ENCODE peak calls at places on chromosomes 1 and 21, in four cellular contexts. W is IMR-90, M is breast epithelium, V is fibroblast of lung. R is an unnamed sample. For H3K4me1, the result is how much of the 10 kb centered on the place peaks cover.

GRCh38 chr1:46830665-46831322 is 31.9 kb downstream of the CYP4B1 start:
- DNase-seq in V (no peak), W (no peak), M (no peak), R (no peak)

GRCh38 chr21:31909772-31910470 is 37.1 kb downstream of the HUNK start:
- DNase-seq in V (no peak), W (no peak), M (no peak), R (no peak)

GRCh38 chr21:38804030-38804616 is 1.6 kb upstream of the ETS2 start:
- DNase-seq in M (no peak), V (peak), W (peak), R (no peak)

GRCh38 chr1:29626066-29626465 is 389.7 kb downstream of the PTPRU start:
- DNase-seq in W (no peak), M (no peak), V (no peak), R (no peak)

GRCh38 chr1:94559921-94560320 is 18.4 kb upstream of the F3 start:
- DNase-seq in M (no peak), V (no peak), W (no peak), R (no peak)

GRCh38 chr1:59765036-59765730 is 49.6 kb upstream of the HOOK1 start:
- DNase-seq in M (no peak), W (no peak), V (no peak), R (no peak)

GRCh38 chr1:111516008-111516535 is 12.6 kb upstream of the ADORA3 start:
- DNase-seq in V (peak), M (no peak), W (peak), R (peak)

GRCh38 chr21:28444131-28444530 is 548.5 kb downstream of the LTN1 start:
- DNase-seq in W (peak), M (no peak), V (no peak), R (no peak)

GRCh38 chr21:45532826-45533730 is 9.2 kb downstream of the SLC19A1 start:
- DNase-seq in M (no peak), V (no peak), W (no peak), R (no peak)

GRCh38 chr1:91345395-91346005 is 59.1 kb downstream of the HFM1 start:
- DNase-seq in V (no peak), M (no peak), W (no peak), R (no peak)

DNA sequence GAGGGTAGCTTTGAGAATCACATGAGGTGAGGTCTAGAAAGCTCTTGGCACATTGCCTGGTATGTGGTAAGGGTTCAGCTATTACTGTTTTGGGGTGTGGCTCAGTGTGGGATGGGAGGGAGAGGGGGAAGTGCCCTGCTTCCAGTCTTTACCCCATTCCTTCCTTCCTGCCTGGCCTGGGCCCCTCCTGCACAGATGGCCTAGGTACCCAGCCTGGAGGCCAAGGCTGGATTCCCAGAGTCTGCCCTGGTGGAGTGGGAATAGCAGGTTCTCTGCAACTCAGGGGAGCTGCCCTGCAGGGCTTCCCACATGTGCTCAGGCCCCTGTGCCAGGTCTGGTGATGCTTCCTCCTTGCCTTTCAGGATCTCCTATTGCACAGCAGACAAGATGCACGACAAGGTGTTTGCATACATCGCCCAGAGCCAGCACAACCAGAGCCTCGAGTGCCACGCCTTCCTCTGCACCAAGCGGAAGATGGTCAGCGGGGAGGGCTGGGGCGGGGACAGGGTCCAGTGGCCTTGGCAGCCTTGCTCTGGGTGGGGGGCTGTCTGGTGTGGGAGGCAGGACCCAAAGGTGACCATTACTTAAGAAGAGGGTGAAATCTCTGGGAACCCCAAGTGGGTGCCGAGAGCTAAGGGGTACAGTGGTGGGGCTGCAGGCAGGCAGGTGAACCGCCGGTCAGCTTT is 13.5 kb downstream of the LDLRAP1 start:
- DNase-seq in W (peak), M (no peak), V (peak), R (peak)
- H3K4me1 ChIP-seq in W (under half), M (under half), V (under half), R (half or more)

GRCh38 chr1:22969224-22969829 is 3.3 kb downstream of the LACTBL1 start:
- DNase-seq in V (peak), M (peak), W (peak), R (no peak)
- H3K27ac ChIP-seq in V (no peak), M (no peak), W (no peak), R (no peak)

GRCh38 chr1:165355221-165355976 is 1.1 kb downstream of the LMX1A start:
- DNase-seq in W (no peak), M (no peak), V (no peak), R (no peak)
- H3K4me3 ChIP-seq in W (no peak), M (peak), V (no peak), R (no peak)

DNA sequence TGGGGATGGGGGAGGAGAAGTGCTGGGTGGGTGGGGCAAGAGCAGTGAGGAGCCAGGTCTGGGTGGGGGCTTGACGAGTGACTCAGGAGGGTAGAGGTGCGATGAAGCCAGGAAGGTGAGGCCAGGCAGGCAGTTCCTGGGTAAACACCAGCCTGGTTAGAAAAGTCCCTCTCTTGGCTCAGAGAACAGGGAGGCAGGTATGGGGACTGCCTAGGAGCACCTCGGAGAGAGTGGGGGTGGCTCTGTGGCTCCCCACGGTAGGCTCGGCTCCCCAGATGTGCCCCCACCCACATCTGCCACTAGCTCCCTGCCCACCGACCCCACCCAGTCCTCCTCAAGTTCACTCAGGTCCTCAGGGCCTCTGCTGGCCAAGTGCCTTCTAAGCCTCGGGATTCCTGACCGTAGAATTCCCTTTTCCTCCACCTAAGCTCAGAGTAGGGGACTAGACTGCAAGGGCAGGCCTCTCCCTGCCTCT is 1.2 kb downstream of the HSPG2 start:
- DNase-seq in V (no peak), W (no peak), M (no peak), R (no peak)
- H3K4me1 ChIP-seq in V (under half), W (under half), M (under half), R (under half)

GRCh38 chr1:23421752-23422312 is 2.7 kb downstream of the TCEA3 start:
- DNase-seq in V (no peak), W (peak), M (no peak), R (no peak)
- H3K27ac ChIP-seq in V (peak), W (peak), M (peak), R (peak)